ENCODE peak calls at places on chromosome 4, in four cellular contexts. V, R, L and I are unnamed samples.

GRCh38 chr4:139223682-139224317 is 46.8 kb upstream of the ELF2 start:
- DNase-seq in V (peak; percentile 45), R (no peak), L (no peak), I (peak; percentile 29)

GRCh38 chr4:7134737-7135388 is 57.5 kb upstream of the SORCS2 start:
- DNase-seq in V (peak; percentile 71), R (no peak), L (no peak), I (no peak)

GRCh38 chr4:10861036-10861435 is 176.5 kb upstream of the CLNK start:
- DNase-seq in V (no peak), R (no peak), L (no peak), I (no peak)

GRCh38 chr4:137946423-137946822 is 295.7 kb downstream of the SLC7A11 start:
- DNase-seq in V (peak; percentile 21), R (no peak), L (no peak), I (no peak)

GRCh38 chr4:10371869-10372471 is 85.3 kb downstream of the ZNF518B start:
- DNase-seq in V (peak; percentile 77), R (no peak), L (no peak), I (no peak)

GRCh38 chr4:71553605-71554004 is 214.8 kb downstream of the SLC4A4 start:
- DNase-seq in V (peak; percentile 46), R (peak; percentile 24), L (no peak), I (no peak)

GRCh38 chr4:182925298-182925738 is 8.1 kb upstream of the DCTD start:
- DNase-seq in V (peak; percentile 36), R (peak; percentile 75), L (peak; percentile 52), I (peak; percentile 76)

GRCh38 chr4:110902500-110902899 is 279.6 kb upstream of the PITX2 start:
- DNase-seq in V (no peak), R (no peak), L (no peak), I (no peak)

GRCh38 chr4:23706972-23707676 is 182.7 kb downstream of the PPARGC1A start:
- DNase-seq in V (no peak), R (no peak), L (no peak), I (no peak)

GRCh38 chr4:76426272-76426671 is 5.3 kb upstream of the CCDC158 start:
- DNase-seq in V (no peak), R (no peak), L (no peak), I (no peak)

GRCh38 chr4:127533028-127533700 is 99.6 kb upstream of the INTU start:
- DNase-seq in V (no peak), R (no peak), L (no peak), I (no peak)

GRCh38 chr4:151669990-151670389 is 90.8 kb downstream of the GATB start:
- DNase-seq in V (no peak), R (no peak), L (no peak), I (no peak)

GRCh38 chr4:79650794-79651431 is 242.9 kb upstream of the GK2 start:
- DNase-seq in V (no peak), R (no peak), L (no peak), I (no peak)

GRCh38 chr4:166363198-166363597 is 490.2 kb downstream of the TLL1 start:
- DNase-seq in V (no peak), R (no peak), L (no peak), I (no peak)

GRCh38 chr4:122712782-122713181 is 19.7 kb upstream of the BBS12 start:
- DNase-seq in V (no peak), R (no peak), L (no peak), I (peak; percentile 45)

GRCh38 chr4:69060651-69061308 is 35.5 kb upstream of the UGT2B7 start:
- DNase-seq in V (no peak), R (no peak), L (no peak), I (no peak)

GRCh38 chr4:76984788-76985211 is 35.2 kb downstream of the SEPTIN11 start:
- DNase-seq in V (peak; percentile 99), R (peak; percentile 87), L (no peak), I (no peak)

GRCh38 chr4:35461931-35462659 is 782.2 kb downstream of the ARAP2 start:
- DNase-seq in V (no peak), R (no peak), L (no peak), I (no peak)

GRCh38 chr4:165461176-165461835 is 82.5 kb downstream of the CPE start:
- DNase-seq in V (peak; percentile 26), R (no peak), L (no peak), I (no peak)

GRCh38 chr4:8473920-8474590 is 33.5 kb downstream of the TRMT44 start:
- DNase-seq in V (no peak), R (no peak), L (no peak), I (no peak)

GRCh38 chr4:80475781-80476180 is 140.3 kb downstream of the CFAP299 start:
- DNase-seq in V (no peak), R (no peak), L (no peak), I (no peak)

GRCh38 chr4:24476209-24476781 is 108.1 kb downstream of the DHX15 start:
- DNase-seq in V (no peak), R (peak; percentile 15), L (peak; percentile 63), I (no peak)

GRCh38 chr4:40379248-40379647 is 44.1 kb downstream of the CHRNA9 start:
- DNase-seq in V (no peak), R (no peak), L (no peak), I (no peak)

GRCh38 chr4:73573794-73574528 is 46.3 kb downstream of the RASSF6 start:
- DNase-seq in V (peak; percentile 33), R (peak; percentile 86), L (peak; percentile 31), I (peak; percentile 51)

GRCh38 chr4:11004818-11005217 is 320.2 kb upstream of the CLNK start:
- DNase-seq in V (no peak), R (no peak), L (no peak), I (no peak)

GRCh38 chr4:15547392-15547791 is 77.7 kb downstream of the CC2D2A start:
- DNase-seq in V (no peak), R (no peak), L (peak; percentile 18), I (peak; percentile 25)

DNA sequence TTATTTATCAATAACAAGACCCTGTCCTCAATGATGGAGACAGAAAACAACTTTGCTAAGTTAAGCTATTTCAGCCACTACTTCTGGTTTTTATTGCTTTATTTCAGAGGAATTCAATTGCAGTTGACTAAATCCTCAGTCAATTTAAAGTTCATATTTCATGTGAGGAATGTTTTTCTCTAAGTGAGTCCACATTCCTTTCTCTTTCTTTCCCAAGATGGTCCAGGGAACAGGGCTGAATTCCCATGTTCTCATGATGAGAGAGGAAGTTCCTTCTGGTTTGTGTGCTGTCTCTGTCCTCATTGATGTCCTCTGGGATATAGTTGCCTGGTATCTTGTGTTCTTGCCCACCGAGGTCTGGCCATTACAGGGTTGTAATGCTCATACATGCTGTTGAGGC is 117.2 kb downstream of the SLIT2 start:
- DNase-seq in V (peak; percentile 10), R (no peak), L (no peak), I (no peak)
- TF ChIP-seq CTCF in V (no peak), R (no peak), L (no peak), I (no peak)

GRCh38 chr4:43048570-43048969 is 156.1 kb downstream of the GRXCR1 start:
- DNase-seq in V (no peak), R (no peak), L (no peak), I (no peak)
- TF ChIP-seq CTCF in V (no peak), R (no peak), L (no peak), I (no peak)

DNA sequence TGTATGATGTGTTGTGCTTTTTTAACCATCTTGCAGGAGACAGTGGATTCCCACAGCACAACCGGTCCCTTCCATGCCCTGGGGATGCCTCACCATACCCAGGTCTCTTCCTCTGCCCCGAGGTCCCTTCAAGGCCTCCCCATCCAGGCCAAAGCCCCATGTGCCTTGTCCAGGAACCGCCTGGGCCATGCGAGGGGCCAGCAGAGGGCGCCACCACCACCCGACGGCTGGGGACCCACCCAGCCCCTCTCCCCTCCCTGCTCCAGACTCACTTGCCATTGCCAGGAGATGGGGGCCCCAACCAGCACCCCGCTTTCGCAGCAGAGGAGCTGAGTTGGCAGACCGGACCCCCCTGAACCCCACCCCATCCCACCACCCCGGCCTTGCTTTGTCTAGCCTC is 485.5 kb downstream of the TRAM1L1 start:
- DNase-seq in V (no peak), R (no peak), L (no peak), I (peak; percentile 10)
- TF ChIP-seq CTCF in V (no peak), R (no peak), L (peak; percentile 55), I (no peak)

GRCh38 chr4:27692098-27692679 is 831.5 kb downstream of the STIM2 start:
- DNase-seq in V (peak; percentile 67), R (peak; percentile 42), L (peak; percentile 20), I (peak; percentile 1)
- TF ChIP-seq CTCF in V (peak; percentile 83), R (peak; percentile 48), L (peak; percentile 70), I (peak; percentile 36)